ENCODE peak calls at places on chromosomes 12 and 14, in five cellular contexts. O, S, Q, M and V are unnamed samples.

GRCh38 chr12:131153956-131154355 is 200.2 kb downstream of the ADGRD1 start:
- DNase-seq in S (no peak), M (no peak), Q (no peak), O (no peak), V (no peak)

GRCh38 chr14:60300019-60300418 is 51.0 kb downstream of the PPM1A start:
- DNase-seq in Q (no peak), O (no peak), S (no peak), M (no peak), V (no peak)

GRCh38 chr12:81627336-81628189 is 131.6 kb downstream of the PPFIA2 start:
- DNase-seq in M (peak), O (peak), S (peak), Q (no peak), V (peak)

GRCh38 chr12:52836042-52836466 is 1.9 kb upstream of the KRT79 start:
- DNase-seq in Q (no peak), O (no peak), S (no peak), M (peak), V (no peak)

GRCh38 chr12:27965411-27965810 is 7.1 kb downstream of the PTHLH start:
- DNase-seq in Q (no peak), O (no peak), S (no peak), M (no peak), V (no peak)

GRCh38 chr12:120013659-120014380 is 24.8 kb downstream of the BICDL1 start:
- DNase-seq in O (no peak), M (peak), Q (peak), S (peak), V (no peak)

GRCh38 chr14:26820101-26820500 is 222.3 kb upstream of the NOVA1 start:
- DNase-seq in S (no peak), Q (no peak), M (no peak), O (no peak), V (peak)

GRCh38 chr14:95065411-95065810 is 91.9 kb downstream of the DICER1 start:
- DNase-seq in M (no peak), Q (no peak), S (no peak), O (no peak), V (no peak)

GRCh38 chr12:84079621-84080020 is 833.0 kb downstream of the SLC6A15 start:
- DNase-seq in M (no peak), O (no peak), Q (no peak), S (no peak), V (no peak)

GRCh38 chr12:99658950-99659349 is 11.4 kb downstream of the GARIN6 start:
- DNase-seq in M (no peak), Q (no peak), O (no peak), S (no peak), V (no peak)
- TF ChIP-seq FOXM1 in M (no peak), Q (no peak), O (no peak), S (no peak), V (no peak)

GRCh38 chr12:111868676-111869588 is 26.9 kb downstream of the MAPKAPK5 start:
- DNase-seq in O (no peak), Q (no peak), M (no peak), S (no peak), V (no peak)
- TF ChIP-seq FOXM1 in O (no peak), Q (no peak), M (no peak), S (no peak), V (no peak)

GRCh38 chr12:31966558-31967205 is 7.5 kb downstream of the RESF1 start:
- DNase-seq in M (no peak), S (no peak), Q (no peak), O (no peak), V (no peak)

GRCh38 chr12:31974673-31975072 is 15.5 kb downstream of the RESF1 start:
- DNase-seq in Q (no peak), S (no peak), M (no peak), O (no peak), V (no peak)

GRCh38 chr12:31967569-31967968 is 8.4 kb downstream of the RESF1 start:
- DNase-seq in S (no peak), M (peak), O (no peak), Q (no peak), V (no peak)

GRCh38 chr12:31973818-31974217 is 14.6 kb downstream of the RESF1 start:
- DNase-seq in M (no peak), S (no peak), O (no peak), Q (no peak), V (no peak)

GRCh38 chr12:31970199-31970598 is 11.0 kb downstream of the RESF1 start:
- DNase-seq in Q (no peak), O (no peak), S (peak), M (no peak), V (no peak)
- TF ChIP-seq FOXM1 in Q (no peak), O (no peak), S (no peak), M (no peak), V (no peak)

GRCh38 chr12:123489580-123489979 is 31.6 kb downstream of the SNRNP35 start:
- DNase-seq in O (no peak), S (no peak), Q (no peak), M (no peak), V (no peak)

GRCh38 chr12:123487428-123487827 is 29.5 kb downstream of the SNRNP35 start:
- DNase-seq in Q (no peak), S (no peak), O (no peak), M (no peak), V (no peak)

GRCh38 chr12:123490089-123490488 is 32.1 kb downstream of the SNRNP35 start:
- DNase-seq in M (no peak), S (no peak), Q (no peak), O (no peak), V (no peak)

GRCh38 chr12:123491056-123491455 is 33.1 kb downstream of the SNRNP35 start:
- DNase-seq in Q (no peak), S (no peak), O (no peak), M (no peak), V (no peak)

DNA sequence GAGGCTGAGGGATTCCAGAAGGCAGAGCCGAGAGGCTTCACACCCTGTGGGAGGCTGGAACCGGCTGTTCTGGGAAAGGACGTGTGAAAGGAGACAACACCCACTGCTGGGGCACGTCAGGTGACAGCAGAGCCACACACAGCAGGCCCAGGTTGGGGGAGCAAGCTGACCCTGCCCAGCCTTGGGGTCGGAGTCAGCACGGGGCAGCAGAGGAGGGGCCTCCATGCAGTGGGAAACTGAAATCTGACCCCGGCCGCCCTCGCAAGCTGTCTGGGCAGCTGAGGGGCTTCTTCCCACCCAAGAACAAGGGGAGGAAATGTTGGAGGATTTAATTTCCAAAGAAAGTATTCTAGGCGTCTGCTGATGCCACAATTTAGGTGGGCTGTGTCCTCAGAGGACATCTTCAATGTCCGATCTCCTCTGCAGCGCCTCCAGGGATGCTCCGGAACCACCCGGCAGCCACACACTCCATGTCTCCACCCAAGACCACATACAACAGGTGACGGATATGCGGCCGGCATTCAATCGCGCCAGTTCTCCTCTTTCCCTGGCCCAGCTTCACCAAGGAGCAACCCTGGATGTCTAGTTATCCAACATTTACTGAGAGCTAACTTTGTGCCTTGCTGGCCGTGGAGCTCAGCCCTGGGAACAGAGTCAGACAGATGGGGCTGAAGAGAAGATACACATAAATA is 30.7 kb downstream of the SNRNP35 start:
- DNase-seq in M (no peak), Q (no peak), S (no peak), O (no peak), V (no peak)
- TF ChIP-seq FOXM1 in M (no peak), Q (no peak), S (no peak), O (no peak), V (no peak)